ENCODE peak calls at places on chromosomes 13 and 19, in nine cellular contexts. U is T-helper 17 cell; V is hypothalamus; E is stimulated activated CD4-positive, alpha-beta T cell treated with anti-CD3 and anti-CD28 coated beads, Interleukin-1b, Interleukin-23, amount 100 ng/mL, for 24 hours; F is T-helper 2 cell treated with Interferon-gamma antibody and Interleukin-4, amounts not matched to agents 5 μg/mL and 100 μg/mL, for 36 hours; T is M059J; R is aorta; A is effector CD4-positive, alpha-beta T cell; K is foreskin keratinocyte. N is an unnamed sample.

GRCh38 chr13:113493315-113493951 is 2.9 kb upstream of the DCUN1D2 start:
- DNase-seq in F (no peak), E (no peak), T (peak), U (no peak), R (no peak), K (peak), A (no peak), V (no peak), N (no peak)

GRCh38 chr19:1446713-1447564 is 3.0 kb upstream of the APC2 start:
- DNase-seq in F (no peak), R (no peak), U (no peak), V (no peak), A (peak), T (peak), E (no peak), K (no peak), N (peak)

GRCh38 chr13:23950736-23951510 is 53.6 kb upstream of the C1QTNF9B start:
- DNase-seq in F (no peak), U (no peak), K (no peak), R (no peak), V (no peak), A (no peak), T (no peak), E (no peak), N (no peak)

GRCh38 chr13:21051675-21052074 is 9.7 kb downstream of the LATS2 start:
- DNase-seq in A (no peak), E (no peak), U (no peak), T (no peak), F (no peak), R (no peak), K (no peak), V (no peak), N (no peak)

GRCh38 chr19:1232652-1233360 is 5.0 kb downstream of the CBARP start:
- DNase-seq in K (no peak), T (peak), V (no peak), F (no peak), R (peak), U (no peak), E (no peak), A (no peak), N (no peak)

GRCh38 chr13:98261165-98261672 is 84.2 kb upstream of the RNF113B start:
- DNase-seq in T (no peak), F (no peak), K (no peak), R (no peak), V (no peak), U (no peak), A (no peak), E (no peak), N (no peak)

GRCh38 chr13:114027046-114027760 is 53.3 kb upstream of the C13orf46 start:
- DNase-seq in F (no peak), K (no peak), V (no peak), U (no peak), T (no peak), R (peak), A (no peak), E (no peak), N (no peak)

GRCh38 chr19:12450817-12451216 is 10.0 kb upstream of the ZNF443 start:
- DNase-seq in F (no peak), E (no peak), U (no peak), R (no peak), A (no peak), V (no peak), T (no peak), K (no peak), N (no peak)

GRCh38 chr13:43360911-43361605 is 337.7 kb downstream of the DNAJC15 start:
- DNase-seq in R (no peak), K (no peak), V (no peak), U (no peak), F (no peak), T (no peak), E (no peak), A (no peak), N (no peak)

GRCh38 chr13:65911546-65912193 is 1318.5 kb downstream of the PCDH9 start:
- DNase-seq in A (no peak), V (no peak), E (no peak), U (no peak), K (no peak), R (no peak), F (no peak), T (no peak), N (no peak)

GRCh38 chr19:18389736-18390074 is 3.7 kb downstream of the GDF15 start:
- DNase-seq in U (no peak), V (no peak), E (no peak), T (no peak), R (no peak), A (no peak), K (no peak), F (no peak), N (no peak)

GRCh38 chr19:47094557-47095517 is 18.7 kb downstream of the ZC3H4 start:
- DNase-seq in A (no peak), R (no peak), U (peak), T (no peak), E (no peak), V (no peak), K (no peak), F (peak), N (peak)

GRCh38 chr19:6963937-6964336 is 57.3 kb downstream of the MBD3L2B start:
- DNase-seq in T (no peak), E (peak), F (no peak), V (no peak), K (no peak), A (peak), U (no peak), R (no peak), N (peak)

GRCh38 chr19:37933965-37934364 is 27.0 kb downstream of the SIPA1L3 start:
- DNase-seq in U (no peak), E (no peak), R (no peak), A (no peak), F (no peak), K (peak), V (no peak), T (peak), N (no peak)

GRCh38 chr13:71880753-71881541 is 13.9 kb upstream of the DACH1 start:
- DNase-seq in A (no peak), R (no peak), K (no peak), F (no peak), V (no peak), U (no peak), E (no peak), T (peak), N (no peak)

GRCh38 chr13:43698743-43699142 is 88.0 kb downstream of the ENOX1 start:
- DNase-seq in F (no peak), R (no peak), V (no peak), K (no peak), E (no peak), U (no peak), A (no peak), T (peak), N (no peak)

GRCh38 chr13:46546084-46546786 is 6.7 kb upstream of the LRCH1 start:
- DNase-seq in F (no peak), K (no peak), A (no peak), E (no peak), T (peak), U (no peak), V (no peak), R (no peak), N (no peak)

GRCh38 chr19:3357362-3357730 is 9.0 kb upstream of the NFIC start:
- DNase-seq in T (no peak), V (no peak), K (no peak), E (no peak), F (no peak), R (no peak), U (no peak), A (no peak), N (peak)

GRCh38 chr19:42254083-42254849 is 662 bp downstream of the ERF start:
- DNase-seq in R (peak), F (peak), K (no peak), E (peak), U (peak), A (peak), T (peak), V (peak), N (peak)

GRCh38 chr13:25281193-25281936 is 5.9 kb downstream of the MTMR6 start:
- DNase-seq in U (no peak), K (no peak), F (peak), V (no peak), E (no peak), R (no peak), A (no peak), T (peak), N (no peak)

GRCh38 chr19:12314553-12314952 is 18.9 kb downstream of the ZNF563 start:
- DNase-seq in R (no peak), U (no peak), E (no peak), V (no peak), T (peak), K (no peak), F (no peak), A (no peak), N (no peak)

GRCh38 chr13:113862766-113863510 is 938 bp downstream of the GAS6 start:
- DNase-seq in U (no peak), K (no peak), T (peak), A (no peak), V (no peak), R (peak), F (no peak), E (no peak), N (peak)

GRCh38 chr13:96988441-96988840 is 5.8 kb downstream of the OXGR1 start:
- DNase-seq in A (no peak), E (no peak), F (no peak), K (no peak), R (no peak), V (no peak), U (no peak), T (no peak), N (no peak)

GRCh38 chr19:6501740-6502648 is at the start of gene TUBB4A:
- DNase-seq in R (no peak), F (peak), V (peak), K (no peak), U (no peak), T (no peak), E (no peak), A (no peak), N (peak)

GRCh38 chr13:27643334-27644158 is 21.9 kb downstream of the POLR1D start:
- DNase-seq in T (no peak), K (no peak), R (no peak), V (no peak), A (no peak), U (no peak), F (no peak), E (no peak), N (no peak)

GRCh38 chr19:38213911-38214625 is 10.0 kb downstream of the DPF1 start:
- DNase-seq in E (no peak), T (peak), U (no peak), A (no peak), K (no peak), V (no peak), R (no peak), F (peak), N (peak)

GRCh38 chr19:46977548-46977947 is 42.1 kb upstream of the NPAS1 start:
- DNase-seq in A (no peak), F (no peak), V (no peak), U (no peak), E (no peak), R (no peak), K (no peak), T (no peak), N (no peak)

GRCh38 chr19:50209131-50209530 is 5.7 kb downstream of the MYH14 start:
- DNase-seq in R (peak), V (no peak), E (no peak), K (no peak), F (no peak), U (no peak), A (no peak), T (no peak), N (no peak)

GRCh38 chr19:53041366-53041765 is 3.2 kb upstream of the ERVV-2 start:
- DNase-seq in E (no peak), K (peak), R (no peak), F (no peak), U (no peak), A (no peak), T (no peak), V (no peak), N (no peak)

GRCh38 chr19:15218501-15218900 is 13.7 kb downstream of the EPHX3 start:
- DNase-seq in U (no peak), R (no peak), A (no peak), F (no peak), K (no peak), T (no peak), E (no peak), V (no peak), N (no peak)

GRCh38 chr13:110010433-110011135 is 224.2 kb upstream of the IRS2 start:
- DNase-seq in K (no peak), A (no peak), V (no peak), R (no peak), F (no peak), U (no peak), T (no peak), E (no peak), N (no peak)

GRCh38 chr13:42136518-42136917 is 88.1 kb downstream of the DGKH start:
- DNase-seq in U (no peak), F (no peak), T (no peak), V (no peak), E (no peak), R (no peak), K (no peak), A (no peak), N (no peak)

GRCh38 chr13:41028051-41028450 is 8.9 kb upstream of the ELF1 start:
- DNase-seq in E (no peak), A (no peak), V (no peak), F (no peak), K (no peak), U (no peak), R (no peak), T (peak), N (no peak)

GRCh38 chr13:96089749-96090239 is at the start of gene HS6ST3:
- DNase-seq in F (no peak), T (peak), E (no peak), V (no peak), R (peak), A (no peak), K (no peak), U (no peak), N (peak)

N was measured in stimulated activated naive CD8-positive, alpha-beta T cell treated with anti-CD3 and anti-CD28 coated beads, Interleukin-15, Interleukin-2, amounts not matched to agents 100 U/mL and 50 U/mL, for 24 hours.